ENCODE peak calls at places on chromosome 16, in four cellular contexts. Q, I, H and P are unnamed samples.

GRCh38 chr16:85015481-85016177 is 4.3 kb upstream of the ZDHHC7 start:
- DNase-seq in I (no peak), H (no peak), Q (no peak), P (peak; percentile 68)

GRCh38 chr16:81647527-81647926 is 131.6 kb upstream of the PLCG2 start:
- DNase-seq in I (no peak), Q (peak; percentile 27), H (peak; percentile 52), P (peak; percentile 30)

GRCh38 chr16:3748307-3748706 is 31.0 kb upstream of the TRAP1 start:
- DNase-seq in I (no peak), H (no peak), Q (no peak), P (peak; percentile 17)

GRCh38 chr16:85663891-85664321 is 24.8 kb downstream of the GINS2 start:
- DNase-seq in Q (peak; percentile 30), I (no peak), H (peak; percentile 75), P (no peak)

GRCh38 chr16:19804538-19805323 is 79.9 kb downstream of the GPRC5B start:
- DNase-seq in Q (no peak), H (peak; percentile 63), I (peak; percentile 90), P (no peak)

GRCh38 chr16:46932802-46933201 is 40.7 kb downstream of the DNAJA2 start:
- DNase-seq in I (no peak), H (no peak), Q (no peak), P (no peak)

GRCh38 chr16:1094601-1095449 is 1.2 kb downstream of the C1QTNF8 start:
- DNase-seq in I (no peak), Q (peak; percentile 75), H (no peak), P (no peak)

GRCh38 chr16:81623365-81624102 is 155.6 kb upstream of the PLCG2 start:
- DNase-seq in Q (no peak), H (peak; percentile 67), I (peak; percentile 46), P (peak; percentile 73)

GRCh38 chr16:55668337-55669281 is 12.8 kb downstream of the SLC6A2 start:
- DNase-seq in Q (no peak), H (peak; percentile 48), I (no peak), P (no peak)

GRCh38 chr16:67939507-67940435 is 3.1 kb upstream of the PSMB10 start:
- DNase-seq in I (peak; percentile 45), Q (no peak), H (peak; percentile 58), P (no peak)

GRCh38 chr16:48392407-48392806 is 7.2 kb upstream of the SIAH1 start:
- DNase-seq in H (no peak), Q (no peak), I (no peak), P (no peak)

GRCh38 chr16:28180660-28181556 is 30.9 kb downstream of the XPO6 start:
- DNase-seq in H (no peak), Q (no peak), I (no peak), P (peak; percentile 60)

GRCh38 chr16:57592591-57593003 is 35.8 kb upstream of the ADGRG1 start:
- DNase-seq in H (no peak), Q (peak; percentile 28), I (peak; percentile 97), P (no peak)

GRCh38 chr16:55701442-55702319 is 45.9 kb downstream of the SLC6A2 start:
- DNase-seq in I (peak; percentile 64), Q (no peak), H (peak; percentile 78), P (peak; percentile 48)

GRCh38 chr16:12499032-12499735 is 304.5 kb downstream of the CPPED1 start:
- DNase-seq in I (no peak), H (no peak), Q (no peak), P (no peak)

GRCh38 chr16:2308089-2308962 is 32.2 kb downstream of the ABCA3 start:
- DNase-seq in Q (peak; percentile 71), H (no peak), I (no peak), P (no peak)

GRCh38 chr16:49470550-49470949 is 96.9 kb downstream of the C16orf78 start:
- DNase-seq in I (peak; percentile 3), H (peak; percentile 1), Q (no peak), P (no peak)

GRCh38 chr16:86383488-86384262 is 126.7 kb upstream of the FOXF1 start:
- DNase-seq in I (no peak), H (no peak), Q (no peak), P (peak; percentile 90)

GRCh38 chr16:4075534-4075933 is 40.7 kb downstream of the ADCY9 start:
- DNase-seq in H (no peak), I (no peak), Q (peak; percentile 47), P (no peak)

GRCh38 chr16:56475226-56475625 is 23.9 kb downstream of the OGFOD1 start:
- DNase-seq in H (no peak), I (no peak), Q (no peak), P (peak; percentile 58)

GRCh38 chr16:47574091-47575054 is 113.2 kb downstream of the PHKB start:
- DNase-seq in Q (no peak), H (no peak), I (peak; percentile 20), P (peak; percentile 69)

GRCh38 chr16:27505297-27506236 is 44.1 kb downstream of the GTF3C1 start:
- DNase-seq in Q (no peak), I (no peak), H (no peak), P (no peak)

GRCh38 chr16:83366228-83366627 is 441.6 kb upstream of the HSBP1 start:
- DNase-seq in H (no peak), Q (no peak), I (no peak), P (no peak)

GRCh38 chr16:15477802-15478201 is 43.4 kb downstream of the BMERB1 start:
- DNase-seq in Q (no peak), I (no peak), H (no peak), P (peak; percentile 48)

GRCh38 chr16:66493490-66494401 is 56.2 kb downstream of the TK2 start:
- DNase-seq in Q (no peak), I (no peak), H (peak; percentile 11), P (no peak)

GRCh38 chr16:82995286-82995926 is 368.6 kb downstream of the CDH13 start:
- DNase-seq in Q (no peak), H (no peak), I (no peak), P (no peak)

GRCh38 chr16:70703041-70703834 is 17.4 kb upstream of the MTSS2 start:
- DNase-seq in I (no peak), Q (peak; percentile 68), H (peak; percentile 92), P (peak; percentile 86)

GRCh38 chr16:15031179-15031578 is 24.7 kb downstream of the NTAN1 start:
- DNase-seq in Q (no peak), I (no peak), H (no peak), P (no peak)

GRCh38 chr16:68113059-68113757 is 28.0 kb downstream of the NFATC3 start:
- DNase-seq in H (no peak), Q (no peak), I (no peak), P (no peak)

GRCh38 chr16:58329147-58329546 is 34.3 kb upstream of the PRSS54 start:
- DNase-seq in H (no peak), Q (no peak), I (no peak), P (peak; percentile 32)

GRCh38 chr16:59164461-59164860 is 430.3 kb upstream of the GOT2 start:
- DNase-seq in H (no peak), I (peak; percentile 18), Q (no peak), P (peak; percentile 6)

GRCh38 chr16:9050102-9050830 is 41.2 kb upstream of the HAPSTR1 start:
- DNase-seq in I (peak; percentile 16), H (no peak), Q (no peak), P (peak; percentile 41)

GRCh38 chr16:19718624-19718965 is 524 bp downstream of the IQCK start:
- DNase-seq in Q (no peak), H (peak; percentile 38), I (peak; percentile 11), P (peak; percentile 31)

DNA sequence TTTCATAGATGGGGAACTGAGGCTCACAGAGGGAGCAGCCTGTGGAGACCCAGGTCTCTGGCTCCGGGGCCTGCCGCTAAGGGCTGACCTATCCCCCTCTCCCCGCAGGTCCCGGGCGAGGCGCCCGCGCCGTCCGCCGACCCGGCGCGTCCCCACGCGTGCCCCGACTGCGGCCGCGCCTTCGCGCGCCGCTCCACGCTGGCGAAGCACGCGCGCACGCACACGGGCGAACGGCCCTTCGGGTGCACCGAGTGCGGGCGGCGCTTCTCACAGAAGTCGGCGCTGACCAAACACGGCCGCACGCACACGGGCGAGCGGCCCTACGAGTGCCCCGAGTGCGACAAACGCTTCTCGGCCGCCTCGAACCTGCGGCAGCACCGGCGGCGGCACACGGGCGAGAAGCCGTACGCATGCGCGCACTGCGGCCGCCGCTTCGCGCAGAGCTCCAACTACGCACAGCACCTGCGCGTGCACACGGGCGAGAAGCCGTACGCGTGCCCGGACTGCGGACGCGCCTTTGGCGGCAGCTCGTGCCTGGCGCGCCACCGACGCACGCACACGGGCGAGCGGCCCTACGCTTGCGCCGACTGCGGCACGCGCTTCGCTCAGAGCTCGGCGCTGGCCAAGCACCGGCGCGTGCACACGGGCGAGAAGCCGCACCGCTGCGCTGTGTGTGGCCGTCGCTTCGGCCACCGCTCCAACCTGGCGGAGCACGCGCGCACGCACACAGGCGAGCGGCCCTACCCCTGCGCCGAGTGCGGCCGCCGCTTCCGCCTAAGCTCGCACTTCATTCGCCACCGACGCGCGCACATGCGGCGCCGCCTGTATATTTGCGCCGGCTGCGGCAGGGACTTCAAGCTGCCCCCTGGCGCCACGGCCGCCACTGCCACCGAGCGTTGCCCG is 10.3 kb downstream of the ZNF771 start:
- DNase-seq in Q (peak; percentile 97), I (peak; percentile 91), H (peak; percentile 85), P (peak; percentile 96)
- TF ChIP-seq CTCF in Q (no peak), I (peak; percentile 7), H (peak; percentile 28), P (peak; percentile 12)

GRCh38 chr16:77822656-77823055 is 34.3 kb downstream of the VAT1L start:
- DNase-seq in I (no peak), H (no peak), Q (no peak), P (no peak)

GRCh38 chr16:77825196-77825595 is 36.8 kb downstream of the VAT1L start:
- DNase-seq in I (no peak), H (no peak), Q (no peak), P (no peak)

GRCh38 chr16:77816293-77816692 is 27.9 kb downstream of the VAT1L start:
- DNase-seq in H (no peak), I (no peak), Q (no peak), P (peak; percentile 67)

GRCh38 chr16:77823067-77823466 is 34.7 kb downstream of the VAT1L start:
- DNase-seq in H (no peak), Q (no peak), I (no peak), P (no peak)

DNA sequence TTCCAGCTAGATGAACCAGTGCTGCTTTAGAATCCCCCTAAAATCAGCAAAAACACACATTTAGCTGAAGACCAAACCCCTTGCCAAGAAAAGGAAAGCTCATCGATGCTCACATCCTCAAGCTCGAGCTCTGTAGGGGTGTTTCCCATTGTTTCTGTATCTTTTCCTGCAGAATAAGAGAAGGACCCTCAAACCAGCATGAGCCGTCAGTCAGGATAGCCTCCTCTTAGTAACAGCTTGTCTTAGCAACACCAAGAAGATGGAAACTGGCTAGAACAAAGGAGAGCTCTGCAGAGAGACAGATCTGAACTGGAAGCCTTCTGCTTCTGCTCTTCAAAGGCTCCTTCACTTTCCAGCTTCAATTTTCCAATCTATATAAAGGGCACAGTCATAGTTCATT is 32.0 kb downstream of the VAT1L start:
- DNase-seq in H (no peak), I (no peak), Q (no peak), P (no peak)
- H3K4me3 ChIP-seq in H (no peak overlapping the region), I (no peak overlapping the region), Q (no peak overlapping the region), P (no peak overlapping the region)

GRCh38 chr16:50741808-50742520 is at the start of gene CYLD:
- DNase-seq in H (peak; percentile 100), Q (peak; percentile 99), I (peak; percentile 99), P (peak; percentile 100)
- TF ChIP-seq CTCF in H (no peak), Q (no peak), I (no peak), P (no peak)

DNA sequence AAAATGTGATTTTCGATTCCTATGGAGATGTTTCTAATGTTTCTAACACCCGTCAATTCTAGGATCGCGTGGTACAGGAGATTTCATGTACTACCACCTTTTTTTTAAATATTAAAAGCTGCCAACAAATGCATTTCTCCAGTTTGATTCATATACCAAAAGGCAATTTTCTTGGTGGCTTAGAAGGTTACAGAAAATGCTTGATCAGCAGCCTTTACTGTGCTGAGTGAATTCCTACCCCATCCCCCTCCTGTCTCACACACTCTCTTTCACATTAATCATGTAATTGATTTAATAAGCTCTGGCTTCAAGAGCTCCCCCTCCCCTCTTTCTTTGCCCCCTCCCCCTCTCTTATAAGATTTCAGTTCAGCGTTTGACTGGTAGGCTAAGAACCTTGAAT is 110.5 kb downstream of the RBFOX1 start:
- DNase-seq in Q (no peak), H (no peak), I (no peak), P (no peak)
- H3K4me3 ChIP-seq in Q (no peak overlapping the region), H (no peak overlapping the region), I (no peak overlapping the region), P (no peak overlapping the region)